ENCODE peak calls at places on chromosome 16, in four cellular contexts. G is AG08396, P is AG10803, I is NCI-H345. X is an unnamed sample.

GRCh38 chr16:3518292-3518982 is 17.6 kb downstream of the CLUAP1 start:
- DNase-seq in G (no peak), P (no peak), I (no peak), X (no peak)

GRCh38 chr16:88977028-88977844 is at the start of gene CBFA2T3:
- DNase-seq in G (no peak), P (no peak), I (no peak), X (no peak)

GRCh38 chr16:74297296-74297665 is 667 bp downstream of the PSMD7 start:
- DNase-seq in G (peak; percentile 61), I (no peak), P (peak; percentile 14), X (no peak)

GRCh38 chr16:23699100-23699499 is 13.9 kb downstream of the ERN2 start:
- DNase-seq in G (no peak), I (no peak), P (no peak), X (no peak)

GRCh38 chr16:80263181-80263823 is 277.5 kb upstream of the DYNLRB2 start:
- DNase-seq in P (no peak), G (no peak), I (no peak), X (no peak)

GRCh38 chr16:64051826-64052225 is 1070.0 kb downstream of the CDH11 start:
- DNase-seq in P (peak; percentile 0), G (no peak), I (peak; percentile 5), X (peak; percentile 22)

GRCh38 chr16:52912565-52913173 is 140.0 kb downstream of the CHD9NB start:
- DNase-seq in P (peak; percentile 36), G (peak; percentile 49), I (peak; percentile 59), X (peak; percentile 59)

GRCh38 chr16:106623-107324 is 28.7 kb downstream of the MPG start:
- DNase-seq in P (peak; percentile 84), I (peak; percentile 77), G (peak; percentile 80), X (peak; percentile 69)

GRCh38 chr16:81567987-81568748 is 123.6 kb downstream of the CMIP start:
- DNase-seq in P (peak; percentile 75), I (no peak), G (peak; percentile 77), X (peak; percentile 70)

GRCh38 chr16:27241658-27242057 is 26.9 kb downstream of the NSMCE1 start:
- DNase-seq in G (no peak), I (no peak), P (no peak), X (no peak)

GRCh38 chr16:24188143-24188542 is 68.0 kb upstream of the CACNG3 start:
- DNase-seq in I (no peak), G (no peak), P (no peak), X (no peak)

GRCh38 chr16:75208242-75208825 is 1.4 kb upstream of the CTRB2 start:
- DNase-seq in I (no peak), G (no peak), P (no peak), X (no peak)

GRCh38 chr16:66931665-66932064 is 2.5 kb downstream of the CIAO2B start:
- DNase-seq in I (no peak), G (no peak), P (no peak), X (no peak)

GRCh38 chr16:4987580-4988374 is 29.6 kb downstream of the SEC14L5 start:
- DNase-seq in I (no peak), G (no peak), P (no peak), X (no peak)

GRCh38 chr16:84840687-84841627 is 21.2 kb downstream of the CRISPLD2 start:
- DNase-seq in I (no peak), G (no peak), P (no peak), X (no peak)

GRCh38 chr16:10181196-10182162 is 749 bp downstream of the GRIN2A start:
- DNase-seq in I (no peak), P (peak; percentile 56), G (peak; percentile 87), X (no peak)

GRCh38 chr16:89092013-89092412 is 1.6 kb upstream of the ACSF3 start:
- DNase-seq in I (no peak), G (no peak), P (no peak), X (no peak)

GRCh38 chr16:65312795-65313194 is 190.9 kb upstream of the CDH11 start:
- DNase-seq in G (no peak), P (peak; percentile 85), I (no peak), X (no peak)

GRCh38 chr16:87930456-87930855 is 5.9 kb downstream of the CA5A start:
- DNase-seq in I (peak; percentile 23), G (no peak), P (no peak), X (no peak)

GRCh38 chr16:35252356-35252936 is 1793.0 kb downstream of the TP53TG3F start:
- DNase-seq in P (no peak), G (no peak), I (no peak), X (no peak)

GRCh38 chr16:56610017-56610608 is 1.7 kb downstream of the MT2A start:
- DNase-seq in I (no peak), G (no peak), P (peak; percentile 89), X (peak; percentile 91)

GRCh38 chr16:67386861-67387455 is 6.3 kb downstream of the TPPP3 start:
- DNase-seq in G (no peak), I (no peak), P (no peak), X (no peak)

GRCh38 chr16:88681084-88681680 is 5.1 kb downstream of the SNAI3 start:
- DNase-seq in P (no peak), G (no peak), I (no peak), X (no peak)

GRCh38 chr16:24986512-24987303 is 28.5 kb downstream of the ARHGAP17 start:
- DNase-seq in G (peak; percentile 38), P (peak; percentile 86), I (no peak), X (no peak)

GRCh38 chr16:27426423-27427408 is 24.7 kb downstream of the IL21R start:
- DNase-seq in I (peak; percentile 9), G (peak; percentile 89), P (peak; percentile 89), X (peak; percentile 33)

X was measured in SW480.